ENCODE peak calls at places on chromosome 3, in four cellular contexts. T is endothelial cell, N is uterus, P is GM23248. O is an unnamed sample.

GRCh38 chr3:183486472-183486871 is 58.1 kb upstream of the MCF2L2 start:
- DNase-seq in T (no peak), N (no peak), P (no peak), O (no peak)

GRCh38 chr3:171833775-171834460 is 9.2 kb upstream of the TMEM212 start:
- DNase-seq in T (no peak), N (no peak), P (peak; percentile 66), O (peak; percentile 51)

GRCh38 chr3:13780432-13781173 is 99.3 kb downstream of the WNT7A start:
- DNase-seq in T (no peak), N (no peak), P (no peak), O (no peak)

GRCh38 chr3:193732391-193732790 is 139.4 kb downstream of the OPA1 start:
- DNase-seq in T (no peak), N (no peak), P (peak; percentile 95), O (peak; percentile 73)

GRCh38 chr3:31096661-31097060 is 202.2 kb upstream of the GADL1 start:
- DNase-seq in T (no peak), N (no peak), P (no peak), O (no peak)

GRCh38 chr3:136279092-136279491 is 29.0 kb downstream of the PCCB start:
- DNase-seq in T (no peak), N (no peak), P (no peak), O (no peak)

GRCh38 chr3:73332558-73332957 is 271.1 kb downstream of the EBLN2 start:
- DNase-seq in T (no peak), N (no peak), P (no peak), O (no peak)

GRCh38 chr3:162765524-162765923 is 1268.9 kb downstream of the OTOL1 start:
- DNase-seq in T (no peak), N (no peak), P (no peak), O (no peak)

GRCh38 chr3:157913751-157914150 is 192.5 kb downstream of the SHOX2 start:
- DNase-seq in T (no peak), N (no peak), P (peak; percentile 15), O (no peak)

GRCh38 chr3:58009749-58010535 is 1.7 kb downstream of the FLNB start:
- DNase-seq in T (no peak), N (no peak), P (peak; percentile 33), O (peak; percentile 82)

GRCh38 chr3:110903771-110904532 is 167.7 kb upstream of the NECTIN3 start:
- DNase-seq in T (no peak), N (no peak), P (no peak), O (no peak)

GRCh38 chr3:45760878-45761711 is 35.2 kb downstream of the SLC6A20 start:
- DNase-seq in T (peak; percentile 68), N (peak; percentile 59), P (peak; percentile 79), O (peak; percentile 75)

GRCh38 chr3:42601898-42602581 is 1.6 kb downstream of the NKTR start:
- DNase-seq in T (no peak), N (no peak), P (peak; percentile 54), O (peak; percentile 56)

GRCh38 chr3:111911446-111911845 is 52.4 kb downstream of the PHLDB2 start:
- DNase-seq in T (no peak), N (no peak), P (peak; percentile 32), O (no peak)

GRCh38 chr3:196414469-196414868 is 17.8 kb downstream of the UBXN7 start:
- DNase-seq in T (no peak), N (no peak), P (peak; percentile 46), O (peak; percentile 21)

GRCh38 chr3:103906808-103907207 is 1459.9 kb upstream of the ALCAM start:
- DNase-seq in T (no peak), N (no peak), P (no peak), O (no peak)

GRCh38 chr3:141104151-141104741 is 53.1 kb downstream of the SPSB4 start:
- DNase-seq in T (no peak), N (no peak), P (no peak), O (no peak)

GRCh38 chr3:167251678-167252077 is 128.4 kb downstream of the ZBBX start:
- DNase-seq in T (no peak), N (no peak), P (no peak), O (no peak)

GRCh38 chr3:13652728-13653127 is 103.8 kb downstream of the FBLN2 start:
- DNase-seq in T (no peak), N (no peak), P (no peak), O (no peak)

GRCh38 chr3:141066593-141066860 is 15.4 kb downstream of the SPSB4 start:
- DNase-seq in T (no peak), N (no peak), P (no peak), O (no peak)

GRCh38 chr3:43693594-43693993 is 2.9 kb downstream of the ABHD5 start:
- DNase-seq in T (no peak), N (no peak), P (peak; percentile 57), O (peak; percentile 87)

GRCh38 chr3:127064391-127065137 is 81.6 kb downstream of the PLXNA1 start:
- DNase-seq in T (no peak), N (no peak), P (peak; percentile 87), O (peak; percentile 65)

GRCh38 chr3:195900426-195901355 is 7.7 kb downstream of the TNK2 start:
- DNase-seq in T (no peak), N (no peak), P (peak; percentile 49), O (peak; percentile 84)

GRCh38 chr3:59374812-59375211 is 325.0 kb upstream of the CFAP20DC start:
- DNase-seq in T (peak; percentile 25), N (no peak), P (no peak), O (no peak)

GRCh38 chr3:66035763-66036477 is 2.8 kb downstream of the MAGI1 start:
- DNase-seq in T (no peak), N (no peak), P (peak; percentile 30), O (peak; percentile 32)

GRCh38 chr3:49868951-49869454 is 703 bp downstream of the CAMKV start:
- DNase-seq in T (no peak), N (no peak), P (no peak), O (no peak)

GRCh38 chr3:100865442-100865841 is 127.8 kb downstream of the ABI3BP start:
- DNase-seq in T (no peak), N (no peak), P (no peak), O (peak; percentile 26)

GRCh38 chr3:146640955-146641867 is 36.1 kb upstream of the PLSCR5 start:
- DNase-seq in T (peak; percentile 28), N (no peak), P (peak; percentile 61), O (peak; percentile 54)

GRCh38 chr3:157388976-157389375 is 47.7 kb upstream of the PTX3 start:
- DNase-seq in T (no peak), N (no peak), P (peak; percentile 53), O (no peak)

GRCh38 chr3:55409802-55410201 is 77.3 kb downstream of the WNT5A start:
- DNase-seq in T (no peak), N (no peak), P (peak; percentile 56), O (no peak)

GRCh38 chr3:106420628-106421027 is 551.8 kb upstream of the CBLB start:
- DNase-seq in T (no peak), N (no peak), P (no peak), O (no peak)

GRCh38 chr3:113104746-113105479 is 106.4 kb upstream of the BOC start:
- DNase-seq in T (no peak), N (no peak), P (no peak), O (no peak)

GRCh38 chr3:65026151-65026550 is 338.4 kb upstream of the ADAMTS9 start:
- DNase-seq in T (no peak), N (no peak), P (no peak), O (no peak)

GRCh38 chr3:108471346-108471935 is 39.0 kb downstream of the MYH15 start:
- DNase-seq in T (no peak), N (no peak), P (peak; percentile 42), O (peak; percentile 21)

GRCh38 chr3:162489853-162490252 is 993.2 kb downstream of the OTOL1 start:
- DNase-seq in T (no peak), N (no peak), P (peak; percentile 50), O (no peak)

GRCh38 chr3:161316006-161316689 is 55.2 kb downstream of the SPTSSB start:
- DNase-seq in T (no peak), N (no peak), P (peak; percentile 21), O (peak; percentile 86)

GRCh38 chr3:17745301-17745700 is 2.9 kb upstream of the TBC1D5 start:
- DNase-seq in T (no peak), N (no peak), P (no peak), O (no peak)

GRCh38 chr3:41137686-41138111 is 61.6 kb upstream of the CTNNB1 start:
- DNase-seq in T (no peak), N (no peak), P (no peak), O (peak; percentile 96)

GRCh38 chr3:60027335-60027734 is 977.5 kb upstream of the CFAP20DC start:
- DNase-seq in T (no peak), N (no peak), P (no peak), O (no peak)

GRCh38 chr3:171309906-171310359 is 150.3 kb downstream of the TNIK start:
- DNase-seq in T (no peak), N (no peak), P (peak; percentile 82), O (peak; percentile 79)

O was measured in epithelial cell of esophagus.